ENCODE peak calls at places on chromosomes 2 and 18, in seven cellular contexts. T is HEK293T, A is HCT116, H is K562, O is HepG2, Y is GM12878, N is H1. W is an unnamed sample.
A peak's percentile ranks its signal among the peaks of the same experiment; 100 is the strongest.

GRCh38 chr2:26786207-26787023 is 559 bp downstream of the CENPA start:
- DNase-seq in T (no peak), A (no peak), H (peak; percentile 44), O (no peak), Y (no peak), N (peak; percentile 75), W (peak; percentile 33)

GRCh38 chr2:196610796-196611195 is 28.7 kb upstream of the CCDC150 start:
- DNase-seq in T (no peak), A (no peak), H (no peak), O (no peak), Y (no peak), N (no peak), W (no peak)

GRCh38 chr2:150494234-150494913 is 6.9 kb upstream of the RND3 start:
- DNase-seq in T (no peak), A (no peak), H (no peak), O (no peak), Y (no peak), N (no peak), W (no peak)

GRCh38 chr2:231800493-231801091 is 14.3 kb downstream of the COPS7B start:
- DNase-seq in T (peak; percentile 38), A (peak; percentile 32), H (peak; percentile 34), O (peak; percentile 55), Y (no peak), N (peak; percentile 78), W (peak; percentile 77)

GRCh38 chr2:129459200-129459876 is 520.1 kb upstream of the RAB6C start:
- DNase-seq in T (no peak), A (no peak), H (no peak), O (no peak), Y (no peak), N (no peak), W (no peak)

GRCh38 chr2:234446404-234447076 is 50.3 kb downstream of the ARL4C start:
- DNase-seq in T (no peak), A (no peak), H (no peak), O (no peak), Y (peak; percentile 66), N (no peak), W (no peak)

GRCh38 chr2:98216611-98217010 is 129.6 kb downstream of the VWA3B start:
- DNase-seq in T (no peak), A (no peak), H (no peak), O (no peak), Y (no peak), N (no peak), W (no peak)

GRCh38 chr2:232489516-232490220 is 2.0 kb upstream of the ECEL1 start:
- DNase-seq in T (no peak), A (no peak), H (no peak), O (no peak), Y (no peak), N (no peak), W (no peak)

GRCh38 chr2:234191819-234192407 is 141.4 kb downstream of the SPP2 start:
- DNase-seq in T (peak; percentile 22), A (peak; percentile 22), H (no peak), O (no peak), Y (no peak), N (no peak), W (no peak)

GRCh38 chr2:111116843-111117665 is 3.7 kb upstream of the BCL2L11 start:
- DNase-seq in T (peak; percentile 75), A (peak; percentile 75), H (peak; percentile 66), O (peak; percentile 82), Y (peak; percentile 46), N (peak; percentile 79), W (peak; percentile 84)

GRCh38 chr2:77567723-77568122 is 45.5 kb upstream of the LRRTM4 start:
- DNase-seq in T (peak; percentile 64), A (no peak), H (no peak), O (no peak), Y (no peak), N (no peak), W (no peak)

GRCh38 chr2:234245945-234246344 is 195.4 kb downstream of the SPP2 start:
- DNase-seq in T (no peak), A (no peak), H (no peak), O (no peak), Y (no peak), N (no peak), W (no peak)

GRCh38 chr2:16038586-16038985 is 98.2 kb downstream of the MYCN start:
- DNase-seq in T (no peak), A (no peak), H (no peak), O (no peak), Y (no peak), N (no peak), W (no peak)

GRCh38 chr2:236871500-236872001 is 214.1 kb upstream of the COPS8 start:
- DNase-seq in T (no peak), A (no peak), H (no peak), O (peak; percentile 5), Y (no peak), N (peak; percentile 10), W (no peak)

GRCh38 chr2:136116813-136117390 is 1.0 kb downstream of the CXCR4 start:
- DNase-seq in T (peak; percentile 21), A (no peak), H (no peak), O (no peak), Y (no peak), N (peak; percentile 63), W (peak; percentile 29)
- TF ChIP-seq SP1 in T (no peak), A (no peak), H (no peak), O (no peak), Y (no peak), N (no peak), W (no peak)

GRCh38 chr2:101150306-101151140 is 659 bp downstream of the TBC1D8 start:
- DNase-seq in T (peak; percentile 39), A (no peak), H (no peak), O (no peak), Y (no peak), N (peak; percentile 77), W (peak; percentile 57)
- TF ChIP-seq SP1 in T (no peak), A (no peak), H (no peak), O (no peak), Y (no peak), N (no peak), W (no peak)

GRCh38 chr18:47187721-47188120 is 11.6 kb upstream of the IER3IP1 start:
- DNase-seq in T (no peak), A (no peak), H (no peak), O (no peak), Y (no peak), N (no peak), W (no peak)

GRCh38 chr18:47191956-47192355 is 15.8 kb upstream of the IER3IP1 start:
- DNase-seq in T (no peak), A (no peak), H (no peak), O (peak; percentile 32), Y (no peak), N (no peak), W (no peak)
- TF ChIP-seq SP1 in T (no peak), A (no peak), H (no peak), O (no peak), Y (no peak), N (no peak), W (no peak)

GRCh38 chr2:30821960-30822359 is 14.7 kb upstream of the CAPN13 start:
- DNase-seq in T (no peak), A (no peak), H (no peak), O (no peak), Y (no peak), N (no peak), W (no peak)

GRCh38 chr2:30823452-30823851 is 16.2 kb upstream of the CAPN13 start:
- DNase-seq in T (no peak), A (no peak), H (no peak), O (no peak), Y (no peak), N (no peak), W (no peak)

GRCh38 chr2:30828586-30828985 is 21.3 kb upstream of the CAPN13 start:
- DNase-seq in T (no peak), A (no peak), H (no peak), O (no peak), Y (no peak), N (no peak), W (no peak)

GRCh38 chr2:30826916-30827315 is 19.7 kb upstream of the CAPN13 start:
- DNase-seq in T (no peak), A (no peak), H (no peak), O (no peak), Y (no peak), N (no peak), W (no peak)

GRCh38 chr2:30826481-30826880 is 19.2 kb upstream of the CAPN13 start:
- DNase-seq in T (no peak), A (no peak), H (no peak), O (no peak), Y (no peak), N (no peak), W (no peak)
- TF ChIP-seq SP1 in T (no peak), A (no peak), H (no peak), O (no peak), Y (no peak), N (no peak), W (no peak)

DNA sequence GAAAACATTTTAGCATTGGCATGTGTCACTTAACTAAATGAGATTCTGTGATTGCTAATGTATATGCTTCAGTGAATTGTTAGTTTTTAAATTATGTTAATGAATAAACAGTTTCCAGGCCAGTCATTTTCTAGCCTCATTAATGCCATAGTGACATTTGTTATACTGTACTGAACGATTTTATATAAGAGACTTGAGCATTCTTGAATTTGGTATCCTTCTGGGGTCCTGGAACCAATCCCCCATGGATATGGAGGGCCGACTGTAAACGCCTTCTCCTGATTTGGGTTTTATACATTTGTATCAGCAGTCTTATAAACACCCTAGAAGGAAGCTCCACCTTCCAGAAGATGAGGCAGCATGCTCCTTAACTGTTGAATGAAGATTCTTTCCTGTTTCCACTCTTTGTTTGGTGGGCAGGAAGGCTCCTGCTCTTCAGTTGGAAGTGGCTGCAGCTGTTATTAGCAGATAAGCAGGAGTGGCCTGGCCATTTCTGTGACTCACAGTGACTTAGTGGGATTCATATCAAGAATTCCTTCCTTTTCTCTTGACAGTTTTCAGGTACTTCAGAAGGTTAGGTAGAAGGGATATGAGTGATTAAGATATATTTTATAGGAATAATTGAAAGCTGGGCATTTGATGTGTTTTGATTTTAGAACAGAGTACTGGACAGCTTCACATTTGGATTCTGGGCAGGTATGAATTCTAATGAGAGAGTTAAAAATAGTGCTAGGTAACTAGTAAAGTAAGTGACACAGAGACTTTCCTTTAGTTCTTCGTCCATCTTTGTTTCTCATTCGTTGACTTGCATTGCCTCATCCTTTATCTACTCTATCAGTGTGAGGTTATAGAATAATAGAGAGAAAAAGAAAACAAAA is 124.9 kb downstream of the PLCL1 start:
- DNase-seq in T (no peak), A (no peak), H (peak; percentile 93), O (no peak), Y (no peak), N (no peak), W (no peak)
- TF ChIP-seq SP1 in T (no peak), A (no peak), H (no peak), O (no peak), Y (no peak), N (no peak), W (no peak)

GRCh38 chr2:24830786-24831185 is 37.6 kb downstream of the CENPO start:
- DNase-seq in T (no peak), A (no peak), H (no peak), O (no peak), Y (no peak), N (no peak), W (peak; percentile 6)
- TF ChIP-seq SP1 in T (no peak), A (no peak), H (no peak), O (no peak), Y (no peak), N (no peak), W (no peak)

DNA sequence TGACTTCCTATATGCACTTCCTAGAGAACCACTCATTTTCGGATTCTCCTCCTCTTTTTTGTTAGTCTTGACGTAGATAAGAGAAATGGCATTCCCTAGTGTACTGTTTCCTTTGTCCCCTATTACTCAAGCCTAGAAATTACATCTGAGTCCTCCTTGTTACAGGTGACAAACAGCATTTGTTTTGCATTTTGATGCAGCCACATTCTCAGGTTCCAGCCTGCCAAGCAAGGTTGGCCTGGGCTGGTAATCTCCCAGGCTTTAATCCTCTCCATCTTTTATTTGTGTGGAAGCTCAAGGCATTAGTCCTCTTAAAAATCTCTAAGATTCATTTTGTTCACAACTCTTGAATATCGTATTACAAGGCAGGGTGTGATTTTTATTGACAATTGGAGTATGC is 318.0 kb upstream of the NRP2 start:
- DNase-seq in T (no peak), A (no peak), H (no peak), O (no peak), Y (no peak), N (no peak), W (no peak)
- TF ChIP-seq SP1 in T (no peak), A (no peak), H (no peak), O (no peak), Y (no peak), N (no peak), W (no peak)